ENCODE peak calls at places on chromosomes 2 and 18, in five cellular contexts. One of them, this sample, is unnamed.

GRCh38 chr2:61758991-61759390 is 94.9 kb downstream of the FAM161A start:
- DNase-seq in left lung: no peak
- DNase-seq in ovary: no peak
- DNase-seq in vagina: no peak
- DNase-seq in SK-N-SH: no peak
- DNase-seq in this sample: no peak

GRCh38 chr2:74922592-74923227 is 35.7 kb upstream of the POLE4 start:
- DNase-seq in SK-N-SH: no peak
- DNase-seq in vagina: no peak
- DNase-seq in ovary: no peak
- DNase-seq in left lung: no peak
- DNase-seq in this sample: no peak

GRCh38 chr2:72991439-72991725 is 74.1 kb downstream of the EMX1 start:
- DNase-seq in vagina: peak; percentile 67
- DNase-seq in left lung: no peak
- DNase-seq in SK-N-SH: no peak
- DNase-seq in ovary: peak; percentile 2
- DNase-seq in this sample: no peak

GRCh38 chr2:88307817-88308216 is 137.7 kb downstream of the THNSL2 start:
- DNase-seq in SK-N-SH: peak; percentile 43
- DNase-seq in ovary: no peak
- DNase-seq in left lung: no peak
- DNase-seq in vagina: no peak
- DNase-seq in this sample: peak; percentile 16

GRCh38 chr2:26148501-26148900 is 24.4 kb upstream of the GAREM2 start:
- DNase-seq in ovary: no peak
- DNase-seq in SK-N-SH: no peak
- DNase-seq in vagina: no peak
- DNase-seq in left lung: no peak
- DNase-seq in this sample: no peak

GRCh38 chr2:102061962-102062795 is 70.4 kb downstream of the IL1R2 start:
- DNase-seq in left lung: no peak
- DNase-seq in SK-N-SH: no peak
- DNase-seq in vagina: peak; percentile 80
- DNase-seq in ovary: no peak
- DNase-seq in this sample: peak; percentile 56

GRCh38 chr2:120777787-120778186 is 42.1 kb downstream of the GLI2 start:
- DNase-seq in left lung: peak; percentile 46
- DNase-seq in ovary: no peak
- DNase-seq in vagina: no peak
- DNase-seq in SK-N-SH: no peak
- DNase-seq in this sample: no peak

GRCh38 chr2:111116843-111117665 is 3.7 kb upstream of the BCL2L11 start:
- DNase-seq in ovary: peak; percentile 67
- DNase-seq in vagina: no peak
- DNase-seq in left lung: peak; percentile 90
- DNase-seq in SK-N-SH: peak; percentile 80
- DNase-seq in this sample: peak; percentile 82

GRCh38 chr18:3885209-3885792 is 435.3 kb downstream of the TGIF1 start:
- DNase-seq in vagina: no peak
- DNase-seq in SK-N-SH: peak; percentile 24
- DNase-seq in left lung: no peak
- DNase-seq in ovary: no peak
- DNase-seq in this sample: no peak

GRCh38 chr18:13137041-13137938 is 81.3 kb upstream of the LDLRAD4 start:
- DNase-seq in ovary: peak; percentile 42
- DNase-seq in SK-N-SH: peak; percentile 70
- DNase-seq in left lung: peak; percentile 80
- DNase-seq in vagina: no peak
- DNase-seq in this sample: peak; percentile 34

GRCh38 chr2:240350006-240350355 is 85.5 kb upstream of the GPC1 start:
- DNase-seq in left lung: peak; percentile 45
- DNase-seq in SK-N-SH: no peak
- DNase-seq in vagina: no peak
- DNase-seq in ovary: no peak
- DNase-seq in this sample: no peak

GRCh38 chr2:98937906-98938305 is 1.9 kb upstream of the CRACDL start:
- DNase-seq in vagina: no peak
- DNase-seq in ovary: no peak
- DNase-seq in left lung: no peak
- DNase-seq in SK-N-SH: no peak
- DNase-seq in this sample: no peak

GRCh38 chr2:204535356-204535755 is 9.9 kb upstream of the PARD3B start:
- DNase-seq in left lung: no peak
- DNase-seq in SK-N-SH: no peak
- DNase-seq in ovary: no peak
- DNase-seq in vagina: no peak
- DNase-seq in this sample: no peak

GRCh38 chr2:170291474-170291873 is 113.5 kb downstream of the MYO3B start:
- DNase-seq in left lung: no peak
- DNase-seq in ovary: no peak
- DNase-seq in SK-N-SH: no peak
- DNase-seq in vagina: no peak
- DNase-seq in this sample: no peak

GRCh38 chr2:120470041-120470716 is 124.2 kb downstream of the INHBB start:
- DNase-seq in left lung: peak; percentile 89
- DNase-seq in ovary: peak; percentile 84
- DNase-seq in vagina: no peak
- DNase-seq in SK-N-SH: no peak
- DNase-seq in this sample: peak; percentile 89

GRCh38 chr18:44796505-44797198 is 116.0 kb downstream of the SETBP1 start:
- DNase-seq in ovary: no peak
- DNase-seq in vagina: no peak
- DNase-seq in left lung: no peak
- DNase-seq in SK-N-SH: no peak
- DNase-seq in this sample: no peak

GRCh38 chr2:43539991-43540860 is 55.6 kb downstream of the THADA start:
- DNase-seq in ovary: peak; percentile 67
- DNase-seq in left lung: no peak
- DNase-seq in vagina: peak; percentile 99
- DNase-seq in SK-N-SH: no peak
- DNase-seq in this sample: peak; percentile 85

GRCh38 chr2:101152195-101153076 is 1.3 kb upstream of the TBC1D8 start:
- DNase-seq in ovary: peak; percentile 33
- DNase-seq in left lung: no peak
- DNase-seq in SK-N-SH: peak; percentile 47
- DNase-seq in vagina: no peak
- DNase-seq in this sample: peak; percentile 37

GRCh38 chr18:13713455-13714055 is 12.8 kb downstream of the FAM210A start:
- DNase-seq in vagina: no peak
- DNase-seq in ovary: no peak
- DNase-seq in SK-N-SH: no peak
- DNase-seq in left lung: no peak
- DNase-seq in this sample: no peak

GRCh38 chr2:234015861-234016260 is 34.6 kb upstream of the SPP2 start:
- DNase-seq in left lung: no peak
- DNase-seq in vagina: no peak
- DNase-seq in ovary: no peak
- DNase-seq in SK-N-SH: no peak
- DNase-seq in this sample: no peak

GRCh38 chr2:241376808-241377207 is 20.7 kb downstream of the FARP2 start:
- DNase-seq in ovary: no peak
- DNase-seq in SK-N-SH: no peak
- DNase-seq in vagina: no peak
- DNase-seq in left lung: no peak
- DNase-seq in this sample: no peak

GRCh38 chr2:152238021-152238420 is 62.5 kb upstream of the STAM2 start:
- DNase-seq in left lung: no peak
- DNase-seq in ovary: no peak
- DNase-seq in SK-N-SH: no peak
- DNase-seq in vagina: no peak
- DNase-seq in this sample: no peak

GRCh38 chr2:19697131-19697530 is 204.7 kb downstream of the TTC32 start:
- DNase-seq in left lung: no peak
- DNase-seq in SK-N-SH: no peak
- DNase-seq in vagina: no peak
- DNase-seq in ovary: no peak
- DNase-seq in this sample: no peak

GRCh38 chr2:54085069-54085468 is 30.3 kb upstream of the ACYP2 start:
- DNase-seq in left lung: no peak
- DNase-seq in ovary: no peak
- DNase-seq in vagina: no peak
- DNase-seq in SK-N-SH: no peak
- DNase-seq in this sample: no peak

GRCh38 chr2:26336719-26337118 is 9.2 kb upstream of the SELENOI start:
- DNase-seq in vagina: no peak
- DNase-seq in SK-N-SH: no peak
- DNase-seq in left lung: no peak
- DNase-seq in ovary: no peak
- DNase-seq in this sample: no peak

GRCh38 chr2:119490653-119491195 is 33.6 kb downstream of the SCTR start:
- DNase-seq in left lung: no peak
- DNase-seq in vagina: peak; percentile 75
- DNase-seq in ovary: no peak
- DNase-seq in SK-N-SH: no peak
- DNase-seq in this sample: no peak

GRCh38 chr2:162768646-162769045 is 69.9 kb downstream of the KCNH7 start:
- DNase-seq in vagina: no peak
- DNase-seq in SK-N-SH: no peak
- DNase-seq in left lung: no peak
- DNase-seq in ovary: no peak
- DNase-seq in this sample: no peak

GRCh38 chr2:20129320-20130274 is 78.2 kb upstream of the LAPTM4A start:
- DNase-seq in ovary: no peak
- DNase-seq in left lung: no peak
- DNase-seq in vagina: no peak
- DNase-seq in SK-N-SH: no peak
- DNase-seq in this sample: no peak

DNA sequence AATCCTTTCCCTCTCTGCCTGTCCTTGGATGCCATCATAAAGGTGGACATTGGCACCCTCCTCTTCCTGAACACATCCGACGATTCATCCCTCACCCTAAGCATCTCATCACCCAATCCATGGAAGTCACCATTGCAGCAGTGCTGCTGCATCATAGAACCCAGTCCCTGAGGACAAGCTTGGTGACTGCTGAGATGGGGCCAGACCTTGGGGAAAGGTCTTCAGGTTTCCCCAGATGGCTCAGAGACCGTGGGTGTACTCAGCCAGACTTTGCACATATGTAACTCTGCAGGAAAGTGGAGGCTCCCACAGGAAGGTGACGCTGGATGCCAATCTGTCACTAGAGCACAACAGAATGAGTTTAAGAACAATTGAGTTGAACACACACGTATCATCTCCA is 202.2 kb downstream of the SOX11 start:
- DNase-seq in vagina: no peak
- DNase-seq in SK-N-SH: no peak
- DNase-seq in ovary: no peak
- DNase-seq in left lung: no peak
- DNase-seq in this sample: no peak
- TF ChIP-seq CTCF in vagina: no peak
- TF ChIP-seq CTCF in SK-N-SH: no peak
- TF ChIP-seq CTCF in ovary: no peak
- TF ChIP-seq CTCF in left lung: no peak
- TF ChIP-seq CTCF in this sample: no peak

GRCh38 chr2:31037058-31037457 is 101.2 kb downstream of the GALNT14 start:
- DNase-seq in vagina: no peak
- DNase-seq in ovary: no peak
- DNase-seq in left lung: no peak
- DNase-seq in SK-N-SH: no peak
- DNase-seq in this sample: no peak

GRCh38 chr2:31032475-31032874 is 105.8 kb downstream of the GALNT14 start:
- DNase-seq in ovary: no peak
- DNase-seq in left lung: no peak
- DNase-seq in vagina: no peak
- DNase-seq in SK-N-SH: no peak
- DNase-seq in this sample: no peak

GRCh38 chr2:31033032-31033431 is 105.2 kb downstream of the GALNT14 start:
- DNase-seq in ovary: no peak
- DNase-seq in left lung: no peak
- DNase-seq in SK-N-SH: no peak
- DNase-seq in vagina: no peak
- DNase-seq in this sample: no peak

GRCh38 chr2:31038385-31038784 is 99.9 kb downstream of the GALNT14 start:
- DNase-seq in vagina: no peak
- DNase-seq in left lung: no peak
- DNase-seq in ovary: no peak
- DNase-seq in SK-N-SH: no peak
- DNase-seq in this sample: no peak
- H3K9me3 ChIP-seq in vagina: peaks cover 13% of the 10 kb centered on the region
- H3K9me3 ChIP-seq in left lung: peaks cover 30% of the 10 kb centered on the region
- H3K9me3 ChIP-seq in ovary: no peaks in the 10 kb centered on the region
- H3K9me3 ChIP-seq in SK-N-SH: no peaks in the 10 kb centered on the region
- H3K9me3 ChIP-seq in this sample: no peaks in the 10 kb centered on the region

DNA sequence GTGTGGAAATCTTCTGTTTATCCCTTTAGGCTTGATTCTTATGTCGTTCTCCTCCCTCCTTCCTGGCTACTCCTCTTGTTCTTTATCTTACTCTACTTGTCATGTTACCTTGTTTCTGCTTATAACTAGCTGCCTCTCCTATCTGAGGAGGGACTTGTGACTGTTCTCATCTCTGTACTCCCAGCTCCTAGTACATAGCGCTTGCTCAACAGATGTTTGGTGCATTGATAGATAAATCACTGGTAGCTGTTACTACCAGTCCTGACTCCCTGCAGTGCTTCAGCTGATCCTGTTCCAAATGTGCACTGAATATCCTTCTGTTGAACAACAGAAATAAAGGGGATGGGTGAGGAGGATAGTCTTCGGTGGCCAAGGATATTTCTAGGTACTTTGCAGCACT is 7.3 kb downstream of the IL1B start:
- DNase-seq in vagina: no peak
- DNase-seq in ovary: no peak
- DNase-seq in SK-N-SH: no peak
- DNase-seq in left lung: no peak
- DNase-seq in this sample: no peak
- H3K27ac ChIP-seq in vagina: no peak overlapping the region
- H3K27ac ChIP-seq in ovary: no peak overlapping the region
- H3K27ac ChIP-seq in SK-N-SH: no peak overlapping the region
- H3K27ac ChIP-seq in left lung: peak overlapping the region; percentile 28
- H3K27ac ChIP-seq in this sample: no peak overlapping the region

DNA sequence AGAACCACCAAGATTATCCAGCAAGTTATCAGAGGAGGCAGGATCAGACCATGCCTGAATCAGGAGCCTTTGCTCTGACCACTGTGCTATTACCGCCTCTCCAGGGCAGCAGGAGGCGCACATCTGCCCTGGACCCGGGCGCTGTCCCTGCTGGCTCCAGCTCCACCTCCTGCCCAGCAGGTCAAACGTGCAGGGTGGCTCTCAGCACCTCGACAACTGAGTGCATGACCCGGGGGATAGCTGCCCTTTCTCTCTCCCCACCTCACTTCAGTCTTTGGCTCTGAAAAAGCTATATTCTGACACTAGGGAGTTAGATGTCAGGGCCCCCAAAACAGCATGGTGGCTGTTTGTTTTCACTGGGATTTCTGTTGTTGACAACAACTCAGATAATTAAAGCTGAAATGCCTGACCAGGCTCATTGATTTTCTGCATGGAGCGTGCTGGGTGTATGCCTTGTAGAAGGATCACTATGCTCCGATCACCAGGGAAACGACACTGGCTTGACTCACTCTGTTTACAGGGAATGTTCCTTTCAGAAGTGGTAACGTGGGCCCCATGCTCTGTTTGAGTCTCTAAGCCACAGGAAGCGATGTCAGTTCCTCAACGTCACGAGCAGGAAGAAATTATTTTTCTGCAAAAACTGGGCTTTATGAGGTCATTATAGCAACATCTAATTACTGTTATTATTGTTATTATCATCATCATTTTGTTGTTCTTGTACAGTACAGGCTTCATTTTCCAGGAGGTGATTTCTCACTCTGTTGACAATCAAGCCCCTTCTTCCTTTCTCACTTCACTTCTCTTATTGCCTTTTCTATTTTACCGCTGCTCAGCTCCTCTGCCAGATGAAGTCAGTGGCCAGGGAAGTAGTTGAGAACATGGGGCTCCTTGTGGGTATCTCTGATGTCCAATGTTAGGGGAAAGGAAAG is 125.6 kb downstream of the PLB1 start:
- DNase-seq in ovary: peak; percentile 81
- DNase-seq in vagina: no peak
- DNase-seq in SK-N-SH: peak; percentile 47
- DNase-seq in left lung: no peak
- DNase-seq in this sample: peak; percentile 92
- TF ChIP-seq CTCF in ovary: no peak
- TF ChIP-seq CTCF in vagina: no peak
- TF ChIP-seq CTCF in SK-N-SH: peak; percentile 47
- TF ChIP-seq CTCF in left lung: no peak
- TF ChIP-seq CTCF in this sample: no peak

This sample was measured in adrenal gland.